ENCODE peak calls at places on chromosomes 4 and X, in nine cellular contexts. One of them, this sample, is unnamed.

GRCh38 chr4:71113294-71113693 is 119.8 kb downstream of the DCK start:
- DNase-seq in cardiac muscle cell: no peak
- DNase-seq in NCI-H2029: no peak
- DNase-seq in stimulated activated CD8-positive, alpha-beta memory T cell treated with anti-CD3 and anti-CD28 coated beads, Interleukin-4, amount 100 ng/mL, for 4 hours: no peak
- DNase-seq in natural killer cell: no peak
- DNase-seq in Caco-2: no peak
- DNase-seq in amniotic epithelial cell: no peak
- DNase-seq in breast epithelium: no peak
- DNase-seq in glutamatergic neuron: no peak
- DNase-seq in this sample: peak

GRCh38 chr4:36242629-36243354 is 1.5 kb downstream of the ARAP2 start:
- DNase-seq in glutamatergic neuron: no peak
- DNase-seq in breast epithelium: no peak
- DNase-seq in stimulated activated CD8-positive, alpha-beta memory T cell treated with anti-CD3 and anti-CD28 coated beads, Interleukin-4, amount 100 ng/mL, for 4 hours: no peak
- DNase-seq in amniotic epithelial cell: peak
- DNase-seq in cardiac muscle cell: no peak
- DNase-seq in Caco-2: no peak
- DNase-seq in NCI-H2029: no peak
- DNase-seq in natural killer cell: no peak
- DNase-seq in this sample: no peak

GRCh38 chr4:67327245-67327860 is 217.9 kb downstream of the CENPC start:
- DNase-seq in amniotic epithelial cell: peak
- DNase-seq in cardiac muscle cell: peak
- DNase-seq in glutamatergic neuron: peak
- DNase-seq in stimulated activated CD8-positive, alpha-beta memory T cell treated with anti-CD3 and anti-CD28 coated beads, Interleukin-4, amount 100 ng/mL, for 4 hours: peak
- DNase-seq in Caco-2: peak
- DNase-seq in breast epithelium: no peak
- DNase-seq in natural killer cell: no peak
- DNase-seq in NCI-H2029: peak
- DNase-seq in this sample: peak

GRCh38 chrX:69163936-69164741 is 1.1 kb downstream of the PJA1 start:
- DNase-seq in NCI-H2029: peak
- DNase-seq in glutamatergic neuron: peak
- DNase-seq in Caco-2: no peak
- DNase-seq in stimulated activated CD8-positive, alpha-beta memory T cell treated with anti-CD3 and anti-CD28 coated beads, Interleukin-4, amount 100 ng/mL, for 4 hours: peak
- DNase-seq in amniotic epithelial cell: no peak
- DNase-seq in natural killer cell: peak
- DNase-seq in breast epithelium: no peak
- DNase-seq in cardiac muscle cell: no peak
- DNase-seq in this sample: peak

GRCh38 chr4:3499710-3500109 is 32.5 kb downstream of the LRPAP1 start:
- DNase-seq in amniotic epithelial cell: no peak
- DNase-seq in stimulated activated CD8-positive, alpha-beta memory T cell treated with anti-CD3 and anti-CD28 coated beads, Interleukin-4, amount 100 ng/mL, for 4 hours: no peak
- DNase-seq in NCI-H2029: no peak
- DNase-seq in glutamatergic neuron: no peak
- DNase-seq in breast epithelium: no peak
- DNase-seq in cardiac muscle cell: no peak
- DNase-seq in Caco-2: no peak
- DNase-seq in natural killer cell: no peak
- DNase-seq in this sample: no peak

GRCh38 chr4:39559641-39560040 is 32.4 kb upstream of the UGDH start:
- DNase-seq in glutamatergic neuron: no peak
- DNase-seq in Caco-2: peak
- DNase-seq in natural killer cell: no peak
- DNase-seq in stimulated activated CD8-positive, alpha-beta memory T cell treated with anti-CD3 and anti-CD28 coated beads, Interleukin-4, amount 100 ng/mL, for 4 hours: no peak
- DNase-seq in cardiac muscle cell: no peak
- DNase-seq in breast epithelium: no peak
- DNase-seq in amniotic epithelial cell: no peak
- DNase-seq in NCI-H2029: no peak
- DNase-seq in this sample: no peak

GRCh38 chr4:85657143-85657542 is 182.2 kb downstream of the ARHGAP24 start:
- DNase-seq in Caco-2: no peak
- DNase-seq in NCI-H2029: no peak
- DNase-seq in glutamatergic neuron: no peak
- DNase-seq in stimulated activated CD8-positive, alpha-beta memory T cell treated with anti-CD3 and anti-CD28 coated beads, Interleukin-4, amount 100 ng/mL, for 4 hours: no peak
- DNase-seq in cardiac muscle cell: no peak
- DNase-seq in breast epithelium: no peak
- DNase-seq in amniotic epithelial cell: no peak
- DNase-seq in natural killer cell: no peak
- DNase-seq in this sample: no peak

GRCh38 chrX:43975747-43976146 is 2.6 kb upstream of the NDP start:
- DNase-seq in stimulated activated CD8-positive, alpha-beta memory T cell treated with anti-CD3 and anti-CD28 coated beads, Interleukin-4, amount 100 ng/mL, for 4 hours: no peak
- DNase-seq in NCI-H2029: no peak
- DNase-seq in Caco-2: no peak
- DNase-seq in glutamatergic neuron: no peak
- DNase-seq in cardiac muscle cell: no peak
- DNase-seq in natural killer cell: no peak
- DNase-seq in breast epithelium: no peak
- DNase-seq in amniotic epithelial cell: no peak
- DNase-seq in this sample: no peak

GRCh38 chrX:153765138-153766079 is 1.4 kb downstream of the PLXNB3 start:
- DNase-seq in breast epithelium: no peak
- DNase-seq in stimulated activated CD8-positive, alpha-beta memory T cell treated with anti-CD3 and anti-CD28 coated beads, Interleukin-4, amount 100 ng/mL, for 4 hours: no peak
- DNase-seq in Caco-2: no peak
- DNase-seq in natural killer cell: no peak
- DNase-seq in NCI-H2029: no peak
- DNase-seq in amniotic epithelial cell: peak
- DNase-seq in glutamatergic neuron: peak
- DNase-seq in cardiac muscle cell: no peak
- DNase-seq in this sample: no peak

GRCh38 chrX:86946569-86946968 is 571.0 kb upstream of the KLHL4 start:
- DNase-seq in Caco-2: peak
- DNase-seq in glutamatergic neuron: no peak
- DNase-seq in cardiac muscle cell: peak
- DNase-seq in breast epithelium: no peak
- DNase-seq in NCI-H2029: no peak
- DNase-seq in natural killer cell: no peak
- DNase-seq in amniotic epithelial cell: peak
- DNase-seq in stimulated activated CD8-positive, alpha-beta memory T cell treated with anti-CD3 and anti-CD28 coated beads, Interleukin-4, amount 100 ng/mL, for 4 hours: no peak
- DNase-seq in this sample: peak

GRCh38 chr4:109930469-109930868 is 17.8 kb downstream of the EGF start:
- DNase-seq in glutamatergic neuron: no peak
- DNase-seq in amniotic epithelial cell: no peak
- DNase-seq in Caco-2: no peak
- DNase-seq in stimulated activated CD8-positive, alpha-beta memory T cell treated with anti-CD3 and anti-CD28 coated beads, Interleukin-4, amount 100 ng/mL, for 4 hours: no peak
- DNase-seq in breast epithelium: no peak
- DNase-seq in natural killer cell: no peak
- DNase-seq in NCI-H2029: no peak
- DNase-seq in cardiac muscle cell: no peak
- DNase-seq in this sample: no peak

GRCh38 chr4:3671571-3672464 is 94.4 kb upstream of the ADRA2C start:
- DNase-seq in stimulated activated CD8-positive, alpha-beta memory T cell treated with anti-CD3 and anti-CD28 coated beads, Interleukin-4, amount 100 ng/mL, for 4 hours: no peak
- DNase-seq in NCI-H2029: peak
- DNase-seq in glutamatergic neuron: peak
- DNase-seq in breast epithelium: no peak
- DNase-seq in cardiac muscle cell: no peak
- DNase-seq in natural killer cell: no peak
- DNase-seq in amniotic epithelial cell: no peak
- DNase-seq in Caco-2: peak
- DNase-seq in this sample: no peak

GRCh38 chr4:167867191-167867590 is 225.1 kb upstream of the ANXA10 start:
- DNase-seq in stimulated activated CD8-positive, alpha-beta memory T cell treated with anti-CD3 and anti-CD28 coated beads, Interleukin-4, amount 100 ng/mL, for 4 hours: no peak
- DNase-seq in breast epithelium: no peak
- DNase-seq in glutamatergic neuron: no peak
- DNase-seq in natural killer cell: no peak
- DNase-seq in cardiac muscle cell: no peak
- DNase-seq in Caco-2: no peak
- DNase-seq in NCI-H2029: no peak
- DNase-seq in amniotic epithelial cell: no peak
- DNase-seq in this sample: no peak

GRCh38 chrX:5054852-5055251 is 1173.8 kb downstream of the NLGN4X start:
- DNase-seq in cardiac muscle cell: no peak
- DNase-seq in breast epithelium: no peak
- DNase-seq in stimulated activated CD8-positive, alpha-beta memory T cell treated with anti-CD3 and anti-CD28 coated beads, Interleukin-4, amount 100 ng/mL, for 4 hours: no peak
- DNase-seq in Caco-2: no peak
- DNase-seq in NCI-H2029: no peak
- DNase-seq in glutamatergic neuron: no peak
- DNase-seq in amniotic epithelial cell: no peak
- DNase-seq in natural killer cell: no peak
- DNase-seq in this sample: no peak

GRCh38 chr4:53121304-53121865 is 244.5 kb downstream of the SCFD2 start:
- DNase-seq in breast epithelium: no peak
- DNase-seq in glutamatergic neuron: no peak
- DNase-seq in amniotic epithelial cell: no peak
- DNase-seq in Caco-2: no peak
- DNase-seq in cardiac muscle cell: no peak
- DNase-seq in stimulated activated CD8-positive, alpha-beta memory T cell treated with anti-CD3 and anti-CD28 coated beads, Interleukin-4, amount 100 ng/mL, for 4 hours: no peak
- DNase-seq in NCI-H2029: no peak
- DNase-seq in natural killer cell: no peak
- DNase-seq in this sample: no peak

GRCh38 chr4:98027827-98028226 is 115.4 kb downstream of the STPG2 start:
- DNase-seq in cardiac muscle cell: peak
- DNase-seq in NCI-H2029: no peak
- DNase-seq in amniotic epithelial cell: peak
- DNase-seq in Caco-2: no peak
- DNase-seq in breast epithelium: no peak
- DNase-seq in glutamatergic neuron: no peak
- DNase-seq in natural killer cell: no peak
- DNase-seq in stimulated activated CD8-positive, alpha-beta memory T cell treated with anti-CD3 and anti-CD28 coated beads, Interleukin-4, amount 100 ng/mL, for 4 hours: no peak
- DNase-seq in this sample: peak

GRCh38 chrX:3076416-3076991 is 35.2 kb downstream of the ARSF start:
- DNase-seq in glutamatergic neuron: no peak
- DNase-seq in breast epithelium: no peak
- DNase-seq in NCI-H2029: no peak
- DNase-seq in stimulated activated CD8-positive, alpha-beta memory T cell treated with anti-CD3 and anti-CD28 coated beads, Interleukin-4, amount 100 ng/mL, for 4 hours: no peak
- DNase-seq in natural killer cell: no peak
- DNase-seq in amniotic epithelial cell: no peak
- DNase-seq in cardiac muscle cell: no peak
- DNase-seq in Caco-2: no peak
- DNase-seq in this sample: no peak

GRCh38 chr4:156961241-156962068 is 10.1 kb downstream of the PDGFC start:
- DNase-seq in NCI-H2029: no peak
- DNase-seq in amniotic epithelial cell: no peak
- DNase-seq in cardiac muscle cell: no peak
- DNase-seq in stimulated activated CD8-positive, alpha-beta memory T cell treated with anti-CD3 and anti-CD28 coated beads, Interleukin-4, amount 100 ng/mL, for 4 hours: no peak
- DNase-seq in natural killer cell: no peak
- DNase-seq in Caco-2: no peak
- DNase-seq in glutamatergic neuron: no peak
- DNase-seq in breast epithelium: no peak
- DNase-seq in this sample: no peak

GRCh38 chr4:136750898-136751297 is 781.4 kb downstream of the PCDH18 start:
- DNase-seq in stimulated activated CD8-positive, alpha-beta memory T cell treated with anti-CD3 and anti-CD28 coated beads, Interleukin-4, amount 100 ng/mL, for 4 hours: no peak
- DNase-seq in Caco-2: no peak
- DNase-seq in cardiac muscle cell: no peak
- DNase-seq in amniotic epithelial cell: peak
- DNase-seq in breast epithelium: no peak
- DNase-seq in natural killer cell: no peak
- DNase-seq in glutamatergic neuron: no peak
- DNase-seq in NCI-H2029: no peak
- DNase-seq in this sample: no peak

GRCh38 chrX:39418936-39419659 is 617.8 kb downstream of the MID1IP1 start:
- DNase-seq in breast epithelium: no peak
- DNase-seq in cardiac muscle cell: peak
- DNase-seq in Caco-2: no peak
- DNase-seq in stimulated activated CD8-positive, alpha-beta memory T cell treated with anti-CD3 and anti-CD28 coated beads, Interleukin-4, amount 100 ng/mL, for 4 hours: no peak
- DNase-seq in natural killer cell: no peak
- DNase-seq in NCI-H2029: no peak
- DNase-seq in glutamatergic neuron: no peak
- DNase-seq in amniotic epithelial cell: no peak
- DNase-seq in this sample: no peak

GRCh38 chr4:162761965-162762364 is 404.7 kb downstream of the NAF1 start:
- DNase-seq in stimulated activated CD8-positive, alpha-beta memory T cell treated with anti-CD3 and anti-CD28 coated beads, Interleukin-4, amount 100 ng/mL, for 4 hours: no peak
- DNase-seq in Caco-2: no peak
- DNase-seq in NCI-H2029: no peak
- DNase-seq in glutamatergic neuron: no peak
- DNase-seq in natural killer cell: no peak
- DNase-seq in cardiac muscle cell: no peak
- DNase-seq in amniotic epithelial cell: no peak
- DNase-seq in breast epithelium: no peak
- DNase-seq in this sample: no peak

GRCh38 chr4:168868044-168868855 is 141.8 kb downstream of the CBR4 start:
- DNase-seq in natural killer cell: no peak
- DNase-seq in stimulated activated CD8-positive, alpha-beta memory T cell treated with anti-CD3 and anti-CD28 coated beads, Interleukin-4, amount 100 ng/mL, for 4 hours: no peak
- DNase-seq in NCI-H2029: no peak
- DNase-seq in amniotic epithelial cell: peak
- DNase-seq in Caco-2: no peak
- DNase-seq in cardiac muscle cell: no peak
- DNase-seq in glutamatergic neuron: no peak
- DNase-seq in breast epithelium: no peak
- DNase-seq in this sample: no peak

GRCh38 chr4:147425019-147425418 is 55.9 kb upstream of the EDNRA start:
- DNase-seq in Caco-2: no peak
- DNase-seq in stimulated activated CD8-positive, alpha-beta memory T cell treated with anti-CD3 and anti-CD28 coated beads, Interleukin-4, amount 100 ng/mL, for 4 hours: no peak
- DNase-seq in breast epithelium: no peak
- DNase-seq in natural killer cell: no peak
- DNase-seq in NCI-H2029: no peak
- DNase-seq in cardiac muscle cell: no peak
- DNase-seq in amniotic epithelial cell: peak
- DNase-seq in glutamatergic neuron: no peak
- DNase-seq in this sample: no peak

This sample was measured in HEK293T.